ENCODE peak calls at places on chromosomes 1 and 21, in nine cellular contexts. B is stomach, G is K562, N is NB4, M is A549, X is suprapubic skin, Y is ovary, Z is Peyer's patch, D is tibial nerve. V is an unnamed sample.
A peak's percentile ranks its signal among the peaks of the same experiment; 100 is the strongest.

GRCh38 chr1:110433803-110434202 is 17.1 kb upstream of the PROK1 start:
- DNase-seq in B (peak; percentile 34), Y (no peak), N (peak; percentile 86), M (peak; percentile 54), Z (no peak), D (peak; percentile 32), G (peak; percentile 80), X (peak; percentile 71), V (no peak)

GRCh38 chr1:81377406-81377805 is 423.3 kb upstream of the ADGRL2 start:
- DNase-seq in X (no peak), Y (no peak), M (no peak), D (no peak), N (no peak), Z (no peak), B (no peak), G (no peak), V (no peak)

GRCh38 chr1:182765416-182765815 is 24.2 kb upstream of the NPL start:
- DNase-seq in Y (no peak), B (no peak), N (no peak), X (no peak), G (no peak), M (no peak), Z (no peak), D (no peak), V (no peak)

GRCh38 chr1:206117151-206117948 is at the start of gene AVPR1B:
- DNase-seq in Z (peak; percentile 41), M (peak; percentile 10), G (no peak), B (peak; percentile 56), X (no peak), Y (peak; percentile 23), N (peak; percentile 43), D (no peak), V (peak; percentile 40)

GRCh38 chr1:162145966-162146696 is 76.6 kb downstream of the NOS1AP start:
- DNase-seq in X (no peak), B (no peak), N (no peak), D (no peak), Z (no peak), Y (no peak), M (no peak), G (no peak), V (no peak)

GRCh38 chr1:2231667-2232254 is 3.6 kb downstream of the SKI start:
- DNase-seq in D (peak; percentile 89), G (peak; percentile 81), Z (peak; percentile 87), B (peak; percentile 76), Y (peak; percentile 89), N (peak; percentile 60), M (peak; percentile 35), X (peak; percentile 94), V (peak; percentile 87)

GRCh38 chr21:37072239-37072987 is 458 bp downstream of the PIGP start:
- DNase-seq in D (peak; percentile 69), X (no peak), B (peak; percentile 58), Z (peak; percentile 65), Y (peak; percentile 85), N (no peak), M (no peak), G (no peak), V (peak; percentile 84)

GRCh38 chr1:24481843-24482610 is 20.6 kb upstream of the RCAN3 start:
- DNase-seq in Z (peak; percentile 29), M (no peak), X (no peak), Y (no peak), G (no peak), B (no peak), N (peak; percentile 51), D (no peak), V (no peak)

GRCh38 chr1:36584874-36585759 is 102.4 kb upstream of the CSF3R start:
- DNase-seq in Y (no peak), Z (no peak), N (no peak), D (no peak), G (no peak), X (no peak), B (no peak), M (no peak), V (no peak)

GRCh38 chr1:145978477-145978859 is 14.0 kb downstream of the POLR3GL start:
- DNase-seq in Y (no peak), M (no peak), X (no peak), Z (no peak), B (no peak), N (no peak), D (no peak), G (no peak), V (no peak)

GRCh38 chr1:145977016-145977415 is 12.5 kb downstream of the POLR3GL start:
- DNase-seq in Y (no peak), B (no peak), X (peak; percentile 63), M (no peak), D (no peak), G (no peak), Z (no peak), N (no peak), V (no peak)

GRCh38 chr1:145979746-145980435 is 15.4 kb downstream of the POLR3GL start:
- DNase-seq in Y (no peak), X (peak; percentile 72), B (peak; percentile 33), D (no peak), M (no peak), G (no peak), N (peak; percentile 83), Z (peak; percentile 41), V (no peak)

GRCh38 chr1:145977486-145978476 is 13.3 kb downstream of the POLR3GL start:
- DNase-seq in D (peak; percentile 81), B (peak; percentile 88), M (peak; percentile 80), G (peak; percentile 67), Y (peak; percentile 84), X (peak; percentile 84), Z (peak; percentile 83), N (peak; percentile 89), V (peak; percentile 79)

GRCh38 chr1:145978860-145979745 is 14.6 kb downstream of the POLR3GL start:
- DNase-seq in Z (peak; percentile 96), B (peak; percentile 91), Y (peak; percentile 86), N (peak; percentile 99), X (peak; percentile 96), D (peak; percentile 97), G (peak; percentile 99), M (peak; percentile 82), V (peak; percentile 98)
- TF ChIP-seq POLR2A in Z (peak; percentile 86), B (no peak), Y (peak; percentile 87), N (no peak), X (peak; percentile 48), D (peak; percentile 93), G (peak; percentile 76), M (no peak), V (peak; percentile 91)

DNA sequence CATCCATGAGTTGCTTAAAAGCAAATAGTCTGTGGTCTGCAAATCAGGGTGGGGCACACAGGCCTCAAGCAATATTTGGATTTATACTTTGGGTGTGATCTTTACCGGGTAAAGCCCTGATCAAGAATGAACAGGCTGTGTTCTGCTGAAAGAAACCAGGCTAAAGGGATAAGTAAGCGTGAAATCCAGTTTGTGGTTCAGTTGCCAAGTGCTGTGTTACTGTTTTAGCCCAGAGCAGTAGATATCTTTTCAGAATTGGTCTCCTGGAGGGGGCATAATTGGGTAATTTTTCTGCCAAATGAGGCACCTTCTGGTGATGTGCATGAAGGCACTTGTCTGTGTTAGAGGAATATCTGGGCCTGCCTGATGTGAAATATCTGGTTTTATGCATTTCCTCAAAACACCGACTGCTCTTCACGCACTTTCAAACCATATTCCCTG is 21.4 kb downstream of the AIM2 start:
- DNase-seq in G (no peak), M (no peak), X (no peak), D (no peak), Y (no peak), N (peak; percentile 76), B (no peak), Z (no peak), V (no peak)
- TF ChIP-seq CTCF in G (no peak), M (no peak), X (no peak), D (no peak), Y (no peak), N (no peak), B (no peak), Z (no peak), V (no peak)

GRCh38 chr21:31530918-31531705 is 128.4 kb upstream of the SOD1 start:
- DNase-seq in Y (no peak), G (no peak), N (no peak), M (no peak), D (no peak), B (peak; percentile 77), X (no peak), Z (no peak), V (no peak)
- TF ChIP-seq POLR2A in Y (no peak), G (no peak), N (no peak), M (no peak), D (no peak), B (no peak), X (no peak), Z (no peak), V (no peak)

DNA sequence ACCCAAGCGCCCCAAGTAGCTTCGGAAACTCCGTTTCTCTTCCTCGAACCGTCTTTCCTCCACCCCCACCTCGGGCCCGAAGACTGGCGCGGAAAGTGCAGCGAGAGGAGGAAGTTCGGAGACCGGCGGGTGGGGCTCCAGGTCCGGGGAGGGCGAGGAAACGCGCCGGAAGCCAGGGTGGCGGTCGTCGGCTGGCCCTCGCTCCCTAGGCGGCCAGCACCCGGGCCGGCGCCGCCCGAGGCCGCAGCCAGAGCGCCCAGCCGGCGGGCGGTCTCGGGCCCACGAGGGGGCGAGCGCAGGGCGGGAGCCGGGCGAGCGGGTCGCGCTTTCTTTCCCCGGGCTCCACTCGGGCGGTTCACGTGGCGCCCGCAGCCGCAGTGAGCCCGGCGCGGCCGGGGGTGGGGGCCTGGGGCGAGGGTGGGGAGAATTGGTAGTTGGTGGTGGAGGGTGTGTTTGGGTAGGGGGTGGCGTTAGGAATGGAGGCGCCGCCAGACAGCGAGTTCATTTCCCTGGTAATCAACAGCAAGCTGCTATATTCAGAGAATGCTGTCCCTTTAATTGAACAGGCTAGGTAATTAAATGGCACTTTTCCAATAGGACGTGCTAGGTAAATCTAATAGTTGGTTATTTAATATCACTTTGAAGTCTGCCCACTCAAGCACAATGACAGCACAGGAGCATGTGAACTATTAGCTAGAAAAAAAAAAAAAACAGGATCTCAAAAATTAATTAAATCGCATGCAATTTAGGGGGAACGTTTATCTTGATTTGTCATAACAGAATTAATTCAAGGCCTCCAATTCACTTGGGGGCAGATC is 6.7 kb downstream of the LMO4 start:
- DNase-seq in X (peak; percentile 83), M (no peak), Y (peak; percentile 58), G (peak; percentile 78), N (peak; percentile 84), D (no peak), Z (peak; percentile 78), B (peak; percentile 76), V (peak; percentile 53)
- TF ChIP-seq CTCF in X (peak; percentile 41), M (peak; percentile 22), Y (no peak), G (peak; percentile 20), N (no peak), D (peak; percentile 47), Z (peak; percentile 37), B (peak; percentile 23), V (peak; percentile 49)

GRCh38 chr1:40709100-40709801 is 17.7 kb downstream of the NFYC start:
- DNase-seq in Y (peak; percentile 77), D (peak; percentile 81), G (peak; percentile 87), B (peak; percentile 84), X (peak; percentile 82), N (peak; percentile 77), Z (peak; percentile 90), M (peak; percentile 89), V (peak; percentile 87)
- TF ChIP-seq POLR2A in Y (no peak), D (peak; percentile 59), G (peak; percentile 85), B (no peak), X (no peak), N (peak; percentile 79), Z (peak; percentile 79), M (no peak), V (peak; percentile 17)

DNA sequence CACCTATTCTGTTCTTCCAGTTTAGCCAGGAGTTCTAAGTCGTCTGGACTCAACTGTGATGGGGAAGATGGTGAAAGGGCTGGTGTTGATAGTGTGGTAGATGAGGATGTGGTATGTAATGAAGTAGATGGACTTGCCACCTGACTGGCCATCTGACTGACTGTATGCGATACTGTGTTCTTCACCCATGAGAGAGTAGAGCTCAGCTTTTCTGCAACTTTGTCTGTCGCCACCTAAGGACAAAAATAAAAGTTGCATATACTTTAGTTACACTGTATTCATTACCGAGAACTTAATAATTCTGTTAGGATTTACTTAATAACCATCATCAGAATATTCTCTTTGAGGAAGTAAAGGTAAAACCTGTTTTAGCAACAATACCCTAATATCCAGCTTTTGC is 48.5 kb downstream of the EVI5 start:
- DNase-seq in X (no peak), M (peak; percentile 41), G (no peak), N (peak; percentile 46), Y (no peak), B (no peak), Z (no peak), D (no peak), V (no peak)
- TF ChIP-seq CTCF in X (no peak), M (peak; percentile 33), G (peak; percentile 40), N (peak; percentile 6), Y (no peak), B (no peak), Z (no peak), D (no peak), V (no peak)